ENCODE peak calls at places on chromosomes 13 and 19, in five cellular contexts. K is endothelial cell, Q is cardiac fibroblast, X is GM12865, V is gastrocnemius medialis. I is an unnamed sample.

GRCh38 chr19:40716031-40716654 is 543 bp downstream of the COQ8B start:
- DNase-seq in X (peak; percentile 58), K (no peak), V (no peak), Q (no peak), I (peak; percentile 78)

GRCh38 chr13:94110011-94110410 is 369.5 kb downstream of the DCT start:
- DNase-seq in Q (no peak), K (no peak), X (no peak), V (no peak), I (no peak)

GRCh38 chr13:50085063-50085462 is 69.8 kb downstream of the KCNRG start:
- DNase-seq in K (no peak), X (no peak), V (no peak), Q (peak; percentile 66), I (no peak)

GRCh38 chr13:43085545-43085944 is 62.2 kb downstream of the DNAJC15 start:
- DNase-seq in X (peak; percentile 34), Q (peak; percentile 62), K (no peak), V (no peak), I (no peak)

GRCh38 chr13:22468055-22468454 is 712.7 kb upstream of the SGCG start:
- DNase-seq in V (no peak), K (no peak), Q (no peak), X (no peak), I (no peak)

GRCh38 chr19:14203258-14203657 is 2.7 kb downstream of the ADGRL1 start:
- DNase-seq in V (no peak), X (no peak), Q (no peak), K (no peak), I (no peak)

GRCh38 chr19:8665468-8666213 is 33.0 kb downstream of the ACTL9 start:
- DNase-seq in X (no peak), K (no peak), Q (no peak), V (no peak), I (no peak)

GRCh38 chr19:42352216-42352892 is 26.9 kb downstream of the MEGF8 start:
- DNase-seq in K (no peak), Q (peak; percentile 10), X (peak; percentile 62), V (no peak), I (no peak)

GRCh38 chr13:24605923-24606372 is 74.3 kb upstream of the ATP12A start:
- DNase-seq in Q (peak; percentile 45), K (no peak), X (peak; percentile 44), V (no peak), I (no peak)
- TF ChIP-seq CTCF in Q (peak; percentile 48), K (no peak), X (peak; percentile 22), V (no peak), I (no peak)

GRCh38 chr19:49390978-49391304 is 2.9 kb downstream of the KASH5 start:
- DNase-seq in K (no peak), X (peak; percentile 40), V (no peak), Q (no peak), I (no peak)

GRCh38 chr19:49389406-49389805 is 1.4 kb downstream of the KASH5 start:
- DNase-seq in X (no peak), Q (no peak), V (no peak), K (no peak), I (no peak)

GRCh38 chr19:49393871-49394270 is 5.8 kb downstream of the KASH5 start:
- DNase-seq in V (no peak), X (no peak), Q (no peak), K (no peak), I (no peak)

GRCh38 chr19:49390131-49390977 is 2.3 kb downstream of the KASH5 start:
- DNase-seq in K (no peak), Q (no peak), X (no peak), V (no peak), I (no peak)

GRCh38 chr19:49391581-49392399 is 3.7 kb downstream of the KASH5 start:
- DNase-seq in X (peak; percentile 87), V (peak; percentile 63), Q (peak; percentile 79), K (peak; percentile 76), I (no peak)
- TF ChIP-seq CTCF in X (peak; percentile 89), V (peak; percentile 79), Q (peak; percentile 84), K (peak; percentile 51), I (peak; percentile 69)

DNA sequence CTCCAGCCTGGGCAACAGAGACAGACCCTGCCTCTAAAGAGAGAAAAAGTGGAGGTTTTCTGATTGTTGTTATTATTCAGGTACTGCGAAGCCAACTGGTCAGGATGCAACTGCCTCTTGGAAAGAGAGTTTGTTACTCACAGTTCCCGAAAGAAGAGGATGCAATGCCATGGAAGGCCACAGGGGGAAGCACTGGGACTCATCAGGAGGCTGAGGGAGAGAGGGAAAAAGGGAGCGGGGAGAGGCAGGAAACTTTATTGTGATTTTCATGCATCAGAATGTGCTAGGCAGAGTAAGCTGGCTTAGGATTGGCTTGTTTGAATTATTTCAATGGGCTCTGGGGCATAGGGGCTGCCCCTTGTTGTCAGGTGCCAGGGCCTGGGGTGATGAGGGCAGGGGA is 27.6 kb downstream of the MYO9B start:
- DNase-seq in V (no peak), Q (peak; percentile 50), K (peak; percentile 25), X (no peak), I (no peak)
- TF ChIP-seq CTCF in V (no peak), Q (peak; percentile 82), K (peak; percentile 65), X (peak; percentile 60), I (peak; percentile 42)

DNA sequence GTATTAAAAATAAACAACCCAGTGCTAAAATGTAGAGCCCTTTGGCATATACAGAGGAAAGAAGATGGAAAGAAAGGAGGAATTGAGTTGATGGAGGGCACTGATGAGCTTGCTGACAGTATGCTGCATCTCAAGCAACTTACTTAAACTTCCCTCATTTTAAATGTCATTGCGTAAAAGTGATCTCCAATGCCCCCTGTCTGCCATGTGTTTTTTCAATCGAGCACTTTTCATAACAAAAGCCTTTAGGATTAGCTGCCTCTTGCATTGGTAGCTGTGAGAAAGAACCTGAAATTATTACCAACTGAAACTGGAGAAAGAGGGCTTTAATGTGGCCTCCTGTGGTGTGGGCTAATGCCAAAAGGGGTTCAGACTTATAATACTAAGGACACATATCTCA is 541.6 kb downstream of the SUCLA2 start:
- DNase-seq in X (peak; percentile 36), V (no peak), K (no peak), Q (peak; percentile 61), I (no peak)
- TF ChIP-seq CTCF in X (peak; percentile 20), V (no peak), K (no peak), Q (peak; percentile 23), I (no peak)

GRCh38 chr19:29664753-29665214 is 477 bp upstream of the PLEKHF1 start:
- DNase-seq in K (no peak), V (no peak), X (no peak), Q (no peak), I (no peak)
- TF ChIP-seq CTCF in K (no peak), V (no peak), X (peak; percentile 32), Q (no peak), I (no peak)

GRCh38 chr13:59776924-59777690 is 386.6 kb downstream of the DIAPH3 start:
- DNase-seq in V (no peak), X (peak; percentile 27), K (no peak), Q (peak; percentile 81), I (no peak)

GRCh38 chr13:59774511-59774911 is 389.2 kb downstream of the DIAPH3 start:
- DNase-seq in K (no peak), Q (peak; percentile 63), V (no peak), X (no peak), I (no peak)

GRCh38 chr13:59766236-59766635 is 397.5 kb downstream of the DIAPH3 start:
- DNase-seq in X (no peak), K (no peak), V (no peak), Q (no peak), I (no peak)

GRCh38 chr13:59770451-59770850 is 393.3 kb downstream of the DIAPH3 start:
- DNase-seq in V (no peak), Q (no peak), X (no peak), K (no peak), I (no peak)

DNA sequence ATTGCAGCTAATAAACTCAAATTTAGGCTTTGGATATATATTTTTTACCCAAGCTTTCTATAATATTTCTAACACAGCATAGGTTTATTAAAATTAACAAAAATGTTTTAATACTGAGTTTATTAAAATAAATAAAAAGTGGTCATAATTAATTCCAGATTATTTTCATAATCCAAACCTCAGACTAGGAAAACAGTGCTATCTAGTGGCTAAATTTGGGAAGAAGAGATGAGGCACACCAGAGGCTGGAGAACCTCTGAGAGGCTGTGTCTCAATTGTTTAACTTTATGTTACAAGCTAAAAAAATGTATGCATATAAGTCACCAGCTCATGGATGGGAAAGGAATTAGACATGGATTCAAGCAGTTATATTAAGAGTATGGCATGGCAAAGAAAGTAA is 392.5 kb downstream of the DIAPH3 start:
- DNase-seq in K (no peak), Q (peak; percentile 48), V (no peak), X (peak; percentile 15), I (no peak)
- TF ChIP-seq CTCF in K (peak; percentile 36), Q (peak; percentile 66), V (no peak), X (peak; percentile 31), I (peak; percentile 22)

I was measured in thoracic aorta.